ENCODE peak calls at places on chromosome 3, in four cellular contexts. I, L, K and S are unnamed samples.
A peak's percentile ranks its signal among the peaks of the same experiment; 100 is the strongest.

GRCh38 chr3:178003756-178004155 is 532.5 kb upstream of the KCNMB2 start:
- DNase-seq in I (no peak), L (peak; percentile 75), K (no peak), S (no peak)

GRCh38 chr3:9902372-9903237 is at the start of gene IL17RE:
- DNase-seq in I (no peak), L (no peak), K (no peak), S (peak; percentile 81)

GRCh38 chr3:49135499-49135898 is 2.6 kb upstream of the LAMB2 start:
- DNase-seq in I (no peak), L (no peak), K (no peak), S (no peak)

GRCh38 chr3:32994045-32994444 is 42.6 kb downstream of the CCR4 start:
- DNase-seq in I (no peak), L (no peak), K (no peak), S (no peak)

GRCh38 chr3:192860464-192860863 is 57.2 kb downstream of the MB21D2 start:
- DNase-seq in I (no peak), L (no peak), K (no peak), S (no peak)

GRCh38 chr3:59540696-59541095 is 490.9 kb upstream of the CFAP20DC start:
- DNase-seq in I (no peak), L (no peak), K (no peak), S (no peak)

GRCh38 chr3:190458040-190458439 is 8.3 kb upstream of the TMEM207 start:
- DNase-seq in I (no peak), L (peak; percentile 14), K (no peak), S (no peak)

GRCh38 chr3:144032531-144033234 is 61.1 kb downstream of the DIPK2A start:
- DNase-seq in I (no peak), L (no peak), K (no peak), S (no peak)

GRCh38 chr3:165206454-165207266 is 10.5 kb upstream of the SLITRK3 start:
- DNase-seq in I (no peak), L (peak; percentile 72), K (no peak), S (peak; percentile 90)

GRCh38 chr3:157077565-157077991 is 82.4 kb downstream of the CCNL1 start:
- DNase-seq in I (no peak), L (peak; percentile 96), K (no peak), S (no peak)

GRCh38 chr3:133506215-133506901 is 67.1 kb upstream of the CDV3 start:
- DNase-seq in I (no peak), L (no peak), K (no peak), S (no peak)

GRCh38 chr3:151168269-151169094 is 34.5 kb downstream of the GPR171 start:
- DNase-seq in I (peak; percentile 49), L (peak; percentile 68), K (no peak), S (peak; percentile 47)

GRCh38 chr3:111128884-111129283 is 57.3 kb downstream of the NECTIN3 start:
- DNase-seq in I (no peak), L (no peak), K (no peak), S (no peak)

GRCh38 chr3:4233488-4233887 is 69.7 kb upstream of the SETMAR start:
- DNase-seq in I (no peak), L (no peak), K (no peak), S (no peak)

GRCh38 chr3:139120336-139120971 is 75.8 kb upstream of the PRR23C start:
- DNase-seq in I (no peak), L (peak; percentile 85), K (no peak), S (no peak)

GRCh38 chr3:153749070-153749610 is 372.1 kb upstream of the ARHGEF26 start:
- DNase-seq in I (no peak), L (peak; percentile 15), K (no peak), S (no peak)

GRCh38 chr3:167241048-167241845 is 138.8 kb downstream of the ZBBX start:
- DNase-seq in I (no peak), L (no peak), K (no peak), S (no peak)

GRCh38 chr3:183538475-183538874 is 17.0 kb downstream of the KLHL6 start:
- DNase-seq in I (no peak), L (no peak), K (no peak), S (no peak)

GRCh38 chr3:79467721-79468120 is 300.1 kb downstream of the ROBO1 start:
- DNase-seq in I (no peak), L (no peak), K (no peak), S (no peak)

GRCh38 chr3:39378092-39378491 is 5.1 kb upstream of the SLC25A38 start:
- DNase-seq in I (peak; percentile 19), L (peak; percentile 9), K (no peak), S (peak; percentile 58)

GRCh38 chr3:168579010-168579409 is 483.3 kb upstream of the GOLIM4 start:
- DNase-seq in I (no peak), L (no peak), K (no peak), S (no peak)

GRCh38 chr3:30749230-30749629 is 142.8 kb downstream of the TGFBR2 start:
- DNase-seq in I (no peak), L (no peak), K (no peak), S (no peak)

GRCh38 chr3:113695818-113696645 is at the start of gene USF3:
- DNase-seq in I (peak; percentile 69), L (peak; percentile 43), K (peak; percentile 75), S (peak; percentile 89)